ENCODE peak calls at places on chromosomes 11 and 22, in seven cellular contexts. Z is islet precursor cell; Q is transverse colon; S is stimulated activated CD8-positive, alpha-beta memory T cell treated with anti-CD3 and anti-CD28 coated beads, Interleukin-15, amount 100 ng/mL, for 4 hours; H is B cell; I is activated T-cell treated with anti-CD3 and anti-CD28 coated beads for 24 hours; K is NAMALWA. T is an unnamed sample.

GRCh38 chr11:877565-877964 is 33.0 kb downstream of the CHID1 start:
- DNase-seq in I (peak; percentile 20), H (no peak), S (no peak), K (peak; percentile 81), Z (no peak), Q (no peak), T (no peak)

GRCh38 chr11:44443836-44444769 is 121.4 kb upstream of the CD82 start:
- DNase-seq in H (no peak), S (no peak), Q (no peak), K (no peak), I (no peak), Z (peak; percentile 50), T (no peak)

GRCh38 chr22:37384691-37385090 is 42.6 kb downstream of the ELFN2 start:
- DNase-seq in K (no peak), Z (no peak), I (no peak), S (no peak), H (no peak), Q (no peak), T (no peak)

GRCh38 chr11:117792992-117793391 is 4.0 kb downstream of the DSCAML1 start:
- DNase-seq in I (no peak), S (no peak), H (no peak), Z (no peak), K (peak; percentile 77), Q (no peak), T (no peak)

GRCh38 chr11:96256604-96257003 is 86.4 kb downstream of the MAML2 start:
- DNase-seq in I (no peak), H (no peak), Z (no peak), Q (no peak), K (peak; percentile 49), S (no peak), T (no peak)

GRCh38 chr22:20384865-20385264 is 9.1 kb upstream of the ZNF74 start:
- DNase-seq in Z (no peak), S (no peak), K (no peak), I (no peak), Q (no peak), H (no peak), T (no peak)

GRCh38 chr11:111663820-111664219 is 61.6 kb downstream of the SIK2 start:
- DNase-seq in I (no peak), H (no peak), S (no peak), Z (no peak), Q (peak; percentile 19), K (no peak), T (no peak)

GRCh38 chr11:15988693-15989231 is 367.6 kb downstream of the SOX6 start:
- DNase-seq in K (peak; percentile 5), Q (no peak), Z (peak; percentile 62), S (no peak), H (no peak), I (no peak), T (no peak)

GRCh38 chr11:113249491-113249763 is 65.0 kb upstream of the TTC12 start:
- DNase-seq in S (no peak), I (no peak), K (peak; percentile 7), H (no peak), Z (no peak), Q (no peak), T (no peak)

GRCh38 chr11:7651140-7651551 is 22.2 kb downstream of the CYB5R2 start:
- DNase-seq in Z (peak; percentile 42), K (no peak), I (no peak), H (no peak), S (no peak), Q (no peak), T (no peak)

GRCh38 chr22:45529966-45530575 is 27.4 kb downstream of the FBLN1 start:
- DNase-seq in I (no peak), S (no peak), Z (no peak), H (no peak), Q (no peak), K (no peak), T (no peak)

GRCh38 chr11:130166457-130166784 is 6.8 kb downstream of the ST14 start:
- DNase-seq in H (peak; percentile 80), Z (peak; percentile 82), S (no peak), Q (peak; percentile 78), K (peak; percentile 97), I (no peak), T (peak; percentile 83)

GRCh38 chr22:21038405-21038804 is 6.0 kb upstream of the SLC7A4 start:
- DNase-seq in K (no peak), Q (no peak), S (no peak), Z (peak; percentile 48), I (no peak), H (no peak), T (no peak)

GRCh38 chr11:77473001-77473800 is 693 bp downstream of the PAK1 start:
- DNase-seq in I (peak; percentile 16), Q (peak; percentile 65), H (peak; percentile 44), K (no peak), S (no peak), Z (peak; percentile 86), T (peak; percentile 48)

GRCh38 chr22:50170453-50171318 is at the start of gene PANX2:
- DNase-seq in K (no peak), S (no peak), Z (no peak), I (no peak), H (no peak), Q (no peak), T (no peak)

GRCh38 chr22:45413368-45414211 is at the start of the genes RIBC2 and SMC1B:
- DNase-seq in I (peak; percentile 87), K (no peak), H (peak; percentile 80), Z (peak; percentile 81), Q (peak; percentile 80), S (peak; percentile 68), T (peak; percentile 85)

GRCh38 chr11:11841121-11841604 is 609 bp upstream of the USP47 start:
- DNase-seq in K (peak; percentile 11), Z (no peak), S (no peak), Q (peak; percentile 48), H (no peak), I (no peak), T (no peak)

GRCh38 chr11:117096973-117097566 is 1.2 kb downstream of the SIK3 start:
- DNase-seq in S (no peak), H (no peak), Z (no peak), Q (no peak), K (peak; percentile 45), I (no peak), T (no peak)

GRCh38 chr11:34276465-34276864 is 81.3 kb downstream of the ABTB2 start:
- DNase-seq in I (no peak), Q (no peak), Z (no peak), S (no peak), H (no peak), K (no peak), T (no peak)

GRCh38 chr11:92765965-92766371 is 203.5 kb upstream of the MTNR1B start:
- DNase-seq in Z (no peak), Q (no peak), I (no peak), S (no peak), K (no peak), H (no peak), T (no peak)

GRCh38 chr22:37164535-37164887 is 14.8 kb upstream of the IL2RB start:
- DNase-seq in K (no peak), I (no peak), Q (no peak), S (no peak), Z (no peak), H (no peak), T (no peak)

GRCh38 chr11:123454060-123454651 is 24.1 kb downstream of the GRAMD1B start:
- DNase-seq in Z (peak; percentile 96), K (no peak), I (peak; percentile 60), S (no peak), H (no peak), Q (peak; percentile 24), T (peak; percentile 3)

GRCh38 chr11:105609832-105610781 is at the start of gene GRIA4:
- DNase-seq in K (no peak), S (no peak), Q (no peak), Z (peak; percentile 81), I (no peak), H (no peak), T (no peak)

GRCh38 chr11:34075178-34075820 is 23.8 kb downstream of the CAPRIN1 start:
- DNase-seq in S (no peak), I (no peak), Z (no peak), H (no peak), K (no peak), Q (no peak), T (peak; percentile 47)

T was measured in LoVo.